ENCODE peak calls at places on chromosomes 16 and 17, in seven cellular contexts. One of them, this sample, is unnamed.

GRCh38 chr17:45235071-45236001 is 13.7 kb downstream of the FMNL1 start:
- DNase-seq in AG08395: peak
- DNase-seq in ovary: peak
- DNase-seq in stimulated activated CD4-positive, alpha-beta T cell treated with anti-CD3 and anti-CD28 coated beads, TNF-alpha, amount 100 ng/mL, for 4 hours: peak
- DNase-seq in cardiac muscle cell: peak
- DNase-seq in amygdala: peak
- DNase-seq in stimulated activated naive CD8-positive, alpha-beta T cell treated with anti-CD3 and anti-CD28 coated beads, Interleukin-15, amount 100 ng/mL, for 72 hours: peak
- DNase-seq in this sample: peak

GRCh38 chr17:38742431-38743308 is 5.5 kb downstream of the PCGF2 start:
- DNase-seq in AG08395: peak
- DNase-seq in ovary: peak
- DNase-seq in stimulated activated CD4-positive, alpha-beta T cell treated with anti-CD3 and anti-CD28 coated beads, TNF-alpha, amount 100 ng/mL, for 4 hours: no peak
- DNase-seq in cardiac muscle cell: peak
- DNase-seq in amygdala: no peak
- DNase-seq in stimulated activated naive CD8-positive, alpha-beta T cell treated with anti-CD3 and anti-CD28 coated beads, Interleukin-15, amount 100 ng/mL, for 72 hours: no peak
- DNase-seq in this sample: no peak

GRCh38 chr17:10652984-10653680 is 4.0 kb downstream of the MYH3 start:
- DNase-seq in AG08395: no peak
- DNase-seq in ovary: no peak
- DNase-seq in stimulated activated CD4-positive, alpha-beta T cell treated with anti-CD3 and anti-CD28 coated beads, TNF-alpha, amount 100 ng/mL, for 4 hours: no peak
- DNase-seq in cardiac muscle cell: peak
- DNase-seq in amygdala: no peak
- DNase-seq in stimulated activated naive CD8-positive, alpha-beta T cell treated with anti-CD3 and anti-CD28 coated beads, Interleukin-15, amount 100 ng/mL, for 72 hours: peak
- DNase-seq in this sample: no peak

GRCh38 chr16:180921-181667 is 835 bp downstream of the HBQ1 start:
- DNase-seq in AG08395: peak
- DNase-seq in ovary: peak
- DNase-seq in stimulated activated CD4-positive, alpha-beta T cell treated with anti-CD3 and anti-CD28 coated beads, TNF-alpha, amount 100 ng/mL, for 4 hours: peak
- DNase-seq in cardiac muscle cell: peak
- DNase-seq in amygdala: peak
- DNase-seq in stimulated activated naive CD8-positive, alpha-beta T cell treated with anti-CD3 and anti-CD28 coated beads, Interleukin-15, amount 100 ng/mL, for 72 hours: peak
- DNase-seq in this sample: peak

GRCh38 chr17:60888812-60889709 is 211.4 kb downstream of the BCAS3 start:
- DNase-seq in AG08395: no peak
- DNase-seq in ovary: no peak
- DNase-seq in stimulated activated CD4-positive, alpha-beta T cell treated with anti-CD3 and anti-CD28 coated beads, TNF-alpha, amount 100 ng/mL, for 4 hours: no peak
- DNase-seq in cardiac muscle cell: no peak
- DNase-seq in amygdala: no peak
- DNase-seq in stimulated activated naive CD8-positive, alpha-beta T cell treated with anti-CD3 and anti-CD28 coated beads, Interleukin-15, amount 100 ng/mL, for 72 hours: no peak
- DNase-seq in this sample: no peak

GRCh38 chr17:40903129-40903847 is 18.2 kb upstream of the KRT20 start:
- DNase-seq in AG08395: peak
- DNase-seq in ovary: no peak
- DNase-seq in stimulated activated CD4-positive, alpha-beta T cell treated with anti-CD3 and anti-CD28 coated beads, TNF-alpha, amount 100 ng/mL, for 4 hours: no peak
- DNase-seq in cardiac muscle cell: no peak
- DNase-seq in amygdala: no peak
- DNase-seq in stimulated activated naive CD8-positive, alpha-beta T cell treated with anti-CD3 and anti-CD28 coated beads, Interleukin-15, amount 100 ng/mL, for 72 hours: no peak
- DNase-seq in this sample: no peak

GRCh38 chr17:48612854-48613691 is 2.0 kb downstream of the HOXB8 start:
- DNase-seq in AG08395: peak
- DNase-seq in ovary: no peak
- DNase-seq in stimulated activated CD4-positive, alpha-beta T cell treated with anti-CD3 and anti-CD28 coated beads, TNF-alpha, amount 100 ng/mL, for 4 hours: no peak
- DNase-seq in cardiac muscle cell: no peak
- DNase-seq in amygdala: no peak
- DNase-seq in stimulated activated naive CD8-positive, alpha-beta T cell treated with anti-CD3 and anti-CD28 coated beads, Interleukin-15, amount 100 ng/mL, for 72 hours: peak
- DNase-seq in this sample: no peak

GRCh38 chr16:81755915-81756644 is 23.0 kb upstream of the PLCG2 start:
- DNase-seq in AG08395: no peak
- DNase-seq in ovary: no peak
- DNase-seq in stimulated activated CD4-positive, alpha-beta T cell treated with anti-CD3 and anti-CD28 coated beads, TNF-alpha, amount 100 ng/mL, for 4 hours: no peak
- DNase-seq in cardiac muscle cell: peak
- DNase-seq in amygdala: no peak
- DNase-seq in stimulated activated naive CD8-positive, alpha-beta T cell treated with anti-CD3 and anti-CD28 coated beads, Interleukin-15, amount 100 ng/mL, for 72 hours: no peak
- DNase-seq in this sample: no peak

GRCh38 chr16:17266606-17267313 is 204.0 kb downstream of the XYLT1 start:
- DNase-seq in AG08395: no peak
- DNase-seq in ovary: peak
- DNase-seq in stimulated activated CD4-positive, alpha-beta T cell treated with anti-CD3 and anti-CD28 coated beads, TNF-alpha, amount 100 ng/mL, for 4 hours: no peak
- DNase-seq in cardiac muscle cell: no peak
- DNase-seq in amygdala: peak
- DNase-seq in stimulated activated naive CD8-positive, alpha-beta T cell treated with anti-CD3 and anti-CD28 coated beads, Interleukin-15, amount 100 ng/mL, for 72 hours: no peak
- DNase-seq in this sample: no peak

GRCh38 chr17:7015587-7016020 is 3.2 kb downstream of the RNASEK start:
- DNase-seq in AG08395: no peak
- DNase-seq in ovary: no peak
- DNase-seq in stimulated activated CD4-positive, alpha-beta T cell treated with anti-CD3 and anti-CD28 coated beads, TNF-alpha, amount 100 ng/mL, for 4 hours: no peak
- DNase-seq in cardiac muscle cell: no peak
- DNase-seq in amygdala: no peak
- DNase-seq in stimulated activated naive CD8-positive, alpha-beta T cell treated with anti-CD3 and anti-CD28 coated beads, Interleukin-15, amount 100 ng/mL, for 72 hours: no peak
- DNase-seq in this sample: no peak

GRCh38 chr17:43449470-43450202 is 34.1 kb upstream of the DHX8 start:
- DNase-seq in AG08395: peak
- DNase-seq in ovary: no peak
- DNase-seq in stimulated activated CD4-positive, alpha-beta T cell treated with anti-CD3 and anti-CD28 coated beads, TNF-alpha, amount 100 ng/mL, for 4 hours: no peak
- DNase-seq in cardiac muscle cell: no peak
- DNase-seq in amygdala: no peak
- DNase-seq in stimulated activated naive CD8-positive, alpha-beta T cell treated with anti-CD3 and anti-CD28 coated beads, Interleukin-15, amount 100 ng/mL, for 72 hours: no peak
- DNase-seq in this sample: no peak

GRCh38 chr17:20995873-20996723 is 46.7 kb downstream of the USP22 start:
- DNase-seq in AG08395: no peak
- DNase-seq in ovary: no peak
- DNase-seq in stimulated activated CD4-positive, alpha-beta T cell treated with anti-CD3 and anti-CD28 coated beads, TNF-alpha, amount 100 ng/mL, for 4 hours: no peak
- DNase-seq in cardiac muscle cell: no peak
- DNase-seq in amygdala: no peak
- DNase-seq in stimulated activated naive CD8-positive, alpha-beta T cell treated with anti-CD3 and anti-CD28 coated beads, Interleukin-15, amount 100 ng/mL, for 72 hours: no peak
- DNase-seq in this sample: no peak

GRCh38 chr17:80694992-80695912 is 150.6 kb downstream of the RPTOR start:
- DNase-seq in AG08395: no peak
- DNase-seq in ovary: peak
- DNase-seq in stimulated activated CD4-positive, alpha-beta T cell treated with anti-CD3 and anti-CD28 coated beads, TNF-alpha, amount 100 ng/mL, for 4 hours: no peak
- DNase-seq in cardiac muscle cell: no peak
- DNase-seq in amygdala: no peak
- DNase-seq in stimulated activated naive CD8-positive, alpha-beta T cell treated with anti-CD3 and anti-CD28 coated beads, Interleukin-15, amount 100 ng/mL, for 72 hours: no peak
- DNase-seq in this sample: no peak

GRCh38 chr17:78736526-78737079 is 45.5 kb downstream of the CYTH1 start:
- DNase-seq in AG08395: no peak
- DNase-seq in ovary: no peak
- DNase-seq in stimulated activated CD4-positive, alpha-beta T cell treated with anti-CD3 and anti-CD28 coated beads, TNF-alpha, amount 100 ng/mL, for 4 hours: no peak
- DNase-seq in cardiac muscle cell: no peak
- DNase-seq in amygdala: no peak
- DNase-seq in stimulated activated naive CD8-positive, alpha-beta T cell treated with anti-CD3 and anti-CD28 coated beads, Interleukin-15, amount 100 ng/mL, for 72 hours: no peak
- DNase-seq in this sample: no peak